ENCODE peak calls at places on chromosomes 4 and X, in six cellular contexts. Y, I, W, M, Z and F are unnamed samples.

GRCh38 chr4:15400911-15401671 is 26.7 kb upstream of the C1QTNF7 start:
- DNase-seq in Y (no peak), I (no peak), W (no peak), M (no peak), Z (no peak), F (peak; percentile 52)

GRCh38 chr4:159446266-159446976 is 343.5 kb downstream of the RAPGEF2 start:
- DNase-seq in Y (peak; percentile 57), I (peak; percentile 61), W (peak; percentile 26), M (peak; percentile 52), Z (peak; percentile 72), F (peak; percentile 42)

GRCh38 chr4:150160473-150160872 is 82.2 kb downstream of the DCLK2 start:
- DNase-seq in Y (no peak), I (no peak), W (no peak), M (no peak), Z (no peak), F (no peak)

GRCh38 chrX:113539599-113540356 is 699.1 kb upstream of the AMOT start:
- DNase-seq in Y (no peak), I (no peak), W (no peak), M (no peak), Z (no peak), F (peak; percentile 11)

GRCh38 chrX:34559325-34559724 is 97.8 kb downstream of the TMEM47 start:
- DNase-seq in Y (no peak), I (no peak), W (no peak), M (peak; percentile 50), Z (no peak), F (no peak)

GRCh38 chrX:46311581-46312120 is 233.6 kb downstream of the ZNF674 start:
- DNase-seq in Y (no peak), I (no peak), W (no peak), M (no peak), Z (no peak), F (no peak)

GRCh38 chrX:78545233-78545632 is 113.9 kb downstream of the RTL3 start:
- DNase-seq in Y (no peak), I (no peak), W (no peak), M (no peak), Z (no peak), F (no peak)

GRCh38 chr4:2436301-2436700 is 17.5 kb downstream of the CFAP99 start:
- DNase-seq in Y (no peak), I (no peak), W (no peak), M (no peak), Z (no peak), F (no peak)

GRCh38 chr4:38314663-38315062 is 349.3 kb upstream of the KLF3 start:
- DNase-seq in Y (no peak), I (no peak), W (no peak), M (no peak), Z (peak; percentile 18), F (no peak)

GRCh38 chrX:70332600-70332999 is 42.7 kb downstream of the KIF4A start:
- DNase-seq in Y (peak; percentile 5), I (no peak), W (no peak), M (no peak), Z (no peak), F (peak; percentile 3)

GRCh38 chr4:1786544-1787362 is 6.3 kb upstream of the FGFR3 start:
- DNase-seq in Y (no peak), I (no peak), W (no peak), M (no peak), Z (peak; percentile 36), F (no peak)

GRCh38 chrX:112670290-112670689 is 9.4 kb downstream of the LHFPL1 start:
- DNase-seq in Y (no peak), I (no peak), W (no peak), M (no peak), Z (no peak), F (no peak)

DNA sequence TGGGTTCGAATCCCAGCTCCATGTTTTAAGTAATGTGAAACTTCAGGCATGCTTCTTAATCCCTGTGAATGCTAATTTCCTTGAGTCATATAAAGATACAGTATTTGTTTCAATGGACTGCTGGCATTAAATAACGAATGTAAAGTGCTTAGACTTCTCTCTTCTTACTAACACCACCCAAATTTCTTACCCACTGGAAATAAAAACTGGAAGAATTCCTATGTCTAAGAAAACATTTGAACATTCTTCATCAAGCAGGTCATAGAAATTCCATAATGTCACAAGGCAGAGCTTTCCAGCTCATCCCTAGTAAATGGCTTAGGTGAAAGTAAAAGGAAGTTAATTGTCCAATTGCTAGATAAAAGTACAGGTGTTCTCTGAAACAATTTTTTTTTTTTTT is 172.6 kb downstream of the ANK2 start:
- DNase-seq in Y (no peak), I (no peak), W (no peak), M (no peak), Z (no peak), F (no peak)
- TF ChIP-seq ZNF274 in Y (no peak), I (no peak), W (no peak), M (no peak), Z (no peak), F (no peak)

GRCh38 chr4:156594619-156595018 is 377.0 kb downstream of the PDGFC start:
- DNase-seq in Y (no peak), I (no peak), W (no peak), M (no peak), Z (no peak), F (no peak)
- TF ChIP-seq ZNF274 in Y (no peak), I (no peak), W (no peak), M (no peak), Z (no peak), F (no peak)

GRCh38 chrX:100685997-100686305 is 42.0 kb downstream of the SRPX2 start:
- DNase-seq in Y (no peak), I (no peak), W (no peak), M (no peak), Z (no peak), F (no peak)

GRCh38 chrX:100682939-100683338 is 38.9 kb downstream of the SRPX2 start:
- DNase-seq in Y (no peak), I (no peak), W (no peak), M (no peak), Z (peak; percentile 0), F (no peak)

GRCh38 chrX:100687128-100687527 is 43.1 kb downstream of the SRPX2 start:
- DNase-seq in Y (no peak), I (no peak), W (no peak), M (no peak), Z (no peak), F (no peak)

GRCh38 chrX:100687546-100687945 is 43.5 kb downstream of the SRPX2 start:
- DNase-seq in Y (no peak), I (no peak), W (no peak), M (no peak), Z (no peak), F (no peak)

DNA sequence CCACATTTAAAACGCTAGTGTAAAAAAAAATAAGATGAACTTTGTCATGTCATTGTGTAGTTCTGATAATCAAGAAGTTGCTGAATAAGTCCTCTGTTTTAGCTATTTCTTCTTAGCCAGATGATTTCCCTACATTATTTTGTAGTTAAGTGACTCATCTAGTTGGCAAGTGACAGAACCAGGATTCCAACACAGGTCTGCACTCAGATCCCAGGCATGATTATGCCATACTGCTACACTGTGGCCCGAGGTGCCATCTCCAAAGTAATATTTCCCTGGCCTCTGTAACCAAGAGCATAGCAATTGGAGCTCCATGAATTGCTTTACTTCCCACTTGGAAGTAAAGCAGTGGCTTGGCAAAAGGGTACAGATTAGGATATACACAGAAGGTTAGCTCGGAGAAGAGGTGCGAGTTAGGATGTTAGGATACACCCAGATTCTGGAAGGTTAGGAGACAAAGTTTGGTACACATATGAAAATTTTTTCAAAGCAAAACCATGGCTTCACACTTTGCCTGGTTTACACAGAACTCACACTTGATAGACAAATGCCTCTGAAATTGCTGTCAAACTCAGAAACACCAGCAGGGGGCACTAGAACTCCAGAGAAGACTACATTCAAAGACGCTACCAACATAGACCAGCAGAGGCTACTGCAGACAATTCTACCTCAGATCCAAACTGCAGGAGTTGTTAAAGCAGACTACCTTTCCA is 41.4 kb downstream of the SRPX2 start:
- DNase-seq in Y (peak; percentile 59), I (peak; percentile 56), W (peak; percentile 53), M (peak; percentile 67), Z (peak; percentile 62), F (peak; percentile 82)
- TF ChIP-seq ZNF274 in Y (no peak), I (no peak), W (no peak), M (no peak), Z (no peak), F (no peak)

GRCh38 chr4:140818433-140818832 is 62.2 kb upstream of the TBC1D9 start:
- DNase-seq in Y (no peak), I (no peak), W (no peak), M (no peak), Z (no peak), F (no peak)
- TF ChIP-seq ZNF274 in Y (no peak), I (no peak), W (no peak), M (no peak), Z (no peak), F (no peak)